ENCODE peak calls at places on chromosomes 4 and X, in five cellular contexts. H, I, N, L and W are unnamed samples.

GRCh38 chr4:118331352-118331751 is 21.5 kb downstream of the PRSS12 start:
- DNase-seq in H (no peak), I (no peak), N (no peak), L (no peak), W (no peak)

GRCh38 chr4:13983189-13983790 is 355.8 kb upstream of the BOD1L1 start:
- DNase-seq in H (no peak), I (no peak), N (no peak), L (no peak), W (no peak)

GRCh38 chrX:49053223-49054072 is 5.4 kb upstream of the CCDC120 start:
- DNase-seq in H (peak), I (peak), N (no peak), L (peak), W (peak)

GRCh38 chr4:153808175-153808574 is 19.3 kb upstream of the SFRP2 start:
- DNase-seq in H (no peak), I (no peak), N (no peak), L (no peak), W (no peak)

GRCh38 chrX:39613508-39613921 is 484.2 kb downstream of the BCOR start:
- DNase-seq in H (no peak), I (no peak), N (no peak), L (peak), W (no peak)

GRCh38 chr4:114364857-114365256 is 233.8 kb upstream of the UGT8 start:
- DNase-seq in H (peak), I (no peak), N (no peak), L (no peak), W (no peak)

GRCh38 chrX:117376460-117376859 is 740.1 kb downstream of the KLHL13 start:
- DNase-seq in H (no peak), I (no peak), N (no peak), L (no peak), W (no peak)

GRCh38 chr4:47525154-47525819 is 40.2 kb downstream of the ATP10D start:
- DNase-seq in H (peak), I (no peak), N (no peak), L (no peak), W (no peak)

GRCh38 chr4:158253350-158253980 is 43.2 kb downstream of the TMEM144 start:
- DNase-seq in H (peak), I (peak), N (no peak), L (no peak), W (peak)